ENCODE peak calls at places on chromosomes 2 and 18, in ten cellular contexts. Q is left lung, B is lower leg skin, V is fibroblast of mammary gland, A is Peyer's patch, G is fibroblast of the aortic adventitia, K is astrocyte of the spinal cord, L is heart left ventricle, J is lung, D is dorsolateral prefrontal cortex. C is an unnamed sample.

GRCh38 chr2:178700922-178701342 is 106.3 kb downstream of the TTN start:
- DNase-seq in Q (no peak), B (no peak), V (peak; percentile 40), A (no peak), G (peak; percentile 53), K (peak; percentile 33), L (no peak), J (no peak), D (no peak), C (peak; percentile 2)

GRCh38 chr2:230987137-230988020 is 8.5 kb upstream of the SPATA3 start:
- DNase-seq in Q (peak; percentile 96), B (peak; percentile 47), V (peak; percentile 57), A (peak; percentile 91), G (peak; percentile 61), K (peak; percentile 61), L (peak; percentile 77), J (peak; percentile 75), D (peak; percentile 76), C (peak; percentile 31)

GRCh38 chr2:223488814-223489213 is 113.3 kb downstream of the SCG2 start:
- DNase-seq in Q (no peak), B (no peak), V (peak; percentile 52), A (no peak), G (peak; percentile 24), K (peak; percentile 45), L (no peak), J (no peak), D (peak; percentile 5), C (no peak)

GRCh38 chr2:218567797-218568189 is 358 bp downstream of the USP37 start:
- DNase-seq in Q (no peak), B (no peak), V (no peak), A (no peak), G (peak; percentile 4), K (no peak), L (no peak), J (no peak), D (no peak), C (no peak)

GRCh38 chr18:77062518-77063003 is 70.0 kb downstream of the MBP start:
- DNase-seq in Q (no peak), B (no peak), V (peak; percentile 46), A (no peak), G (peak; percentile 62), K (peak; percentile 87), L (no peak), J (no peak), D (no peak), C (no peak)

GRCh38 chr2:149040451-149040850 is 2.0 kb downstream of the LYPD6B start:
- DNase-seq in Q (no peak), B (no peak), V (peak; percentile 15), A (no peak), G (no peak), K (no peak), L (no peak), J (no peak), D (no peak), C (no peak)

GRCh38 chr18:68024716-68025115 is 508.2 kb upstream of the DSEL start:
- DNase-seq in Q (no peak), B (peak; percentile 31), V (peak; percentile 66), A (no peak), G (peak; percentile 70), K (no peak), L (no peak), J (no peak), D (no peak), C (no peak)

GRCh38 chr2:61905372-61906186 is at the start of gene COMMD1:
- DNase-seq in Q (peak; percentile 98), B (peak; percentile 73), V (peak; percentile 62), A (peak; percentile 84), G (peak; percentile 60), K (peak; percentile 74), L (peak; percentile 88), J (peak; percentile 84), D (peak; percentile 87), C (no peak)

GRCh38 chr18:29154758-29155725 is 978.1 kb upstream of the CDH2 start:
- DNase-seq in Q (no peak), B (no peak), V (peak; percentile 91), A (no peak), G (peak; percentile 89), K (peak; percentile 88), L (no peak), J (no peak), D (no peak), C (peak; percentile 87)

GRCh38 chr2:8534729-8535397 is 147.0 kb upstream of the ID2 start:
- DNase-seq in Q (peak; percentile 92), B (peak; percentile 65), V (peak; percentile 77), A (peak; percentile 56), G (peak; percentile 80), K (peak; percentile 34), L (peak; percentile 65), J (peak; percentile 63), D (peak; percentile 41), C (no peak)

GRCh38 chr2:143489135-143489534 is 359.9 kb downstream of the ARHGAP15 start:
- DNase-seq in Q (no peak), B (no peak), V (peak; percentile 41), A (no peak), G (peak; percentile 93), K (peak; percentile 81), L (no peak), J (no peak), D (no peak), C (no peak)

GRCh38 chr2:182163878-182164277 is 178.2 kb downstream of the PPP1R1C start:
- DNase-seq in Q (no peak), B (no peak), V (no peak), A (no peak), G (no peak), K (no peak), L (no peak), J (no peak), D (no peak), C (no peak)
- H3K4me3 ChIP-seq in Q (no peak overlapping the region), B (no peak overlapping the region), V (no peak overlapping the region), A (no peak overlapping the region), G (no peak overlapping the region), K (no peak overlapping the region), L (no peak overlapping the region), J (no peak overlapping the region), D (no peak overlapping the region), C (no peak overlapping the region)

DNA sequence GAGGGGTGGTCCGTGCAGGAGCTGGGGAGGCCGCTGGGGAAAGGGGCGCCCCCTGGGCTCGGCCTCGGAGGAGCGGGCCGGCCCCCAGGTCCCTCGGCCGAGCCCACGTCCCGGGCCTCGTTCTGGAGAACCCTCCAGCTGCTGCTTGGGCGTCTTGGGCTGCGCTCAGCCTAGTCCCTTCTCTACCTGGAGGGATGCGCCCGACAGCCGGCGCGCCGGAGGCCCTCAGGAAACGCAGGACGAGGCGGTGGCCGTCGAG is 293 bp upstream of the D2HGDH start:
- DNase-seq in Q (no peak), B (no peak), V (no peak), A (no peak), G (no peak), K (no peak), L (no peak), J (no peak), D (no peak), C (no peak)
- TF ChIP-seq CTCF in Q (no peak), B (no peak), V (no peak), A (no peak), G (peak; percentile 18), K (no peak), L (no peak), J (no peak), D (no peak), C (no peak)

GRCh38 chr2:36597532-36598377 is at the start of gene FEZ2:
- DNase-seq in Q (peak; percentile 97), B (peak; percentile 43), V (peak; percentile 67), A (peak; percentile 86), G (peak; percentile 55), K (peak; percentile 79), L (peak; percentile 84), J (peak; percentile 79), D (peak; percentile 71), C (peak; percentile 25)

GRCh38 chr2:36594849-36595248 is 3.1 kb downstream of the FEZ2 start:
- DNase-seq in Q (no peak), B (no peak), V (no peak), A (no peak), G (no peak), K (no peak), L (no peak), J (no peak), D (no peak), C (no peak)

GRCh38 chr2:36597003-36597531 is 901 bp downstream of the FEZ2 start:
- DNase-seq in Q (no peak), B (no peak), V (no peak), A (no peak), G (no peak), K (no peak), L (no peak), J (no peak), D (no peak), C (no peak)

DNA sequence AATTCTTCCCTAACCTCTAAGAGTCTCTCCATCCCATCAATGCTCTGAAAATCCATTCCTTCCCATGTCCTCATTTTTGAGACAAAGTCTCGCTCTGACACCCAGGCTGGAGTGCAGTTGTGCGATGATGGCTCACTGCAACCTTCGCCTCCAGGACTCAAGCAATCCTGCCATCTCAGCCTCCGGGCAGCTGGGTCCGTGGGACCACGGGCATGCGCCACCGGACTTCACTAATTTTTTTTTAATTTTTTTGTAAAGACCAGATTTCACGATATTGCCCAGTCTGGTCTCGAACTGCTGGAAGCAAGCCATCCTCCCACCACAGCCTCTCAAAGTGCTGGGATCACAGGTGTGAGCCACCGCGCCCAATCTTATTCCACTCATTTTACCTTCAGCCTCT is 1.6 kb downstream of the FEZ2 start:
- DNase-seq in Q (no peak), B (no peak), V (no peak), A (no peak), G (no peak), K (no peak), L (no peak), J (no peak), D (no peak), C (no peak)
- H3K4me3 ChIP-seq in Q (no peak overlapping the region), B (no peak overlapping the region), V (peak overlapping the region; percentile 92), A (peak overlapping the region; percentile 83), G (peak overlapping the region; percentile 90), K (peak overlapping the region; percentile 58), L (peak overlapping the region; percentile 100), J (peak overlapping the region; percentile 31), D (peak overlapping the region; percentile 99), C (peak overlapping the region; percentile 81)

GRCh38 chr2:56754627-56755026 is 570.8 kb downstream of the CCDC85A start:
- DNase-seq in Q (no peak), B (no peak), V (no peak), A (no peak), G (no peak), K (no peak), L (no peak), J (no peak), D (no peak), C (no peak)

GRCh38 chr2:56753182-56753581 is 569.4 kb downstream of the CCDC85A start:
- DNase-seq in Q (no peak), B (no peak), V (no peak), A (no peak), G (no peak), K (no peak), L (no peak), J (no peak), D (no peak), C (no peak)

GRCh38 chr2:56749152-56749752 is 565.5 kb downstream of the CCDC85A start:
- DNase-seq in Q (no peak), B (no peak), V (peak; percentile 63), A (no peak), G (peak; percentile 66), K (peak; percentile 58), L (no peak), J (no peak), D (no peak), C (peak; percentile 7)

GRCh38 chr2:56757884-56758545 is 574.2 kb downstream of the CCDC85A start:
- DNase-seq in Q (no peak), B (no peak), V (no peak), A (no peak), G (peak; percentile 22), K (no peak), L (no peak), J (no peak), D (no peak), C (no peak)

GRCh38 chr2:56754066-56754615 is 570.4 kb downstream of the CCDC85A start:
- DNase-seq in Q (no peak), B (no peak), V (no peak), A (no peak), G (no peak), K (no peak), L (peak; percentile 62), J (no peak), D (no peak), C (no peak)
- TF ChIP-seq CTCF in Q (no peak), B (no peak), V (no peak), A (no peak), G (no peak), K (no peak), L (no peak), J (no peak), D (no peak), C (no peak)

C was measured in HFF-Myc.